ENCODE peak calls at places on chromosomes 11 and 22, in four cellular contexts. H is AG04449, D is uterus, M is AG04450. S is an unnamed sample.

GRCh38 chr22:47198801-47199251 is 436.4 kb downstream of the TBC1D22A start:
- DNase-seq in H (no peak), D (no peak), M (no peak), S (no peak)

GRCh38 chr11:96167787-96168186 is 175.2 kb downstream of the MAML2 start:
- DNase-seq in D (no peak), M (no peak), H (no peak), S (no peak)

GRCh38 chr11:61814242-61814957 is 2.4 kb downstream of the FADS1 start:
- DNase-seq in H (no peak), M (no peak), D (peak; percentile 44), S (no peak)

GRCh38 chr22:43228330-43228729 is 41.4 kb upstream of the TTLL12 start:
- DNase-seq in M (no peak), H (no peak), D (no peak), S (no peak)

GRCh38 chr22:46842606-46843005 is 80.2 kb downstream of the TBC1D22A start:
- DNase-seq in M (no peak), D (no peak), H (no peak), S (no peak)

GRCh38 chr11:94768602-94769511 is 701 bp downstream of the AMOTL1 start:
- DNase-seq in M (no peak), D (peak; percentile 38), H (no peak), S (no peak)

GRCh38 chr11:117901601-117902000 is 25.1 kb upstream of the FXYD6 start:
- DNase-seq in M (no peak), H (no peak), D (peak; percentile 14), S (no peak)

GRCh38 chr22:39275814-39276443 is 31.1 kb upstream of the PDGFB start:
- DNase-seq in D (no peak), M (no peak), H (no peak), S (no peak)

GRCh38 chr22:31206896-31207687 is 5.0 kb upstream of the LIMK2 start:
- DNase-seq in M (no peak), D (no peak), H (no peak), S (no peak)

GRCh38 chr11:86987687-86988086 is 32.5 kb upstream of the FZD4 start:
- DNase-seq in M (no peak), D (no peak), H (no peak), S (no peak)

GRCh38 chr11:13074714-13075464 is 65.8 kb downstream of the RASSF10 start:
- DNase-seq in D (no peak), M (no peak), H (no peak), S (no peak)

GRCh38 chr11:120259988-120260565 is 20.1 kb downstream of the POU2F3 start:
- DNase-seq in H (no peak), M (no peak), D (no peak), S (no peak)

DNA sequence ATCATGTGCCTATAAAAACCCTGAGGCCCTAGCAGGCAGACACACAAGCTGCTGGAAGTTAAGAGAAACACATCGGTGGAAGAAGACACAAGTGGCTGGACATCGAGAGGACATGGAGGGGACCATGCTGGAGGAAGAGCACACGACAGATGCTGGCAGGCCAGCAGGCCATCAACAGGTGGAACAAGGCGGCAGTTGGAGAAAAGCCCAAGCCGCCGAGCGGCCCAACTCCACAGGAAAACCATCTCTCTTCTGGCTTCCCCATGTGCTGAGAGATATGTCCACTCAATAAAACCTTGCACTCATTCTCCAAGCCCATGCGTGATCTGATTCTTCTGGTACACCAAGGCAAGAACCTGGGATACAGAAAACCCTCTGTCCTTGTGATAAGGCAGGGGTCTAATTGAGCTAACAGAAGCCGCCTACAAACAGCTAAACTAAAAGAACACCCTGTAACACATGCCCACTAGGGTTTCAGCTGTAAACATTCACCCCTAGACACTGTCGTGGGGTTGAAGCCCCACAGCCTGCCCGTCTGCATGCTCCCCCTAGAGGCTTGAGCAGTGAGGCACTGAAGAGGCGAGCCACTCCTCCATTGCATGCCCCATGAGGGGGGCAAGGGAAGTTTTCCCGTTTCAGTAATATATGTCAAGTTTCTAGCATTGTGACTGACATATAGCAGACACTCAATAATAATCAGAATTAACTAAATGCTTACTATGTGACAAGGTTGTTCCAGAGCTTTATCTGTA is 39.0 kb upstream of the MMP20 start:
- DNase-seq in M (no peak), H (no peak), D (no peak), S (no peak)
- TF ChIP-seq CTCF in M (peak; percentile 36), H (peak; percentile 43), D (no peak), S (peak; percentile 20)

GRCh38 chr22:45280583-45280972 is 4.2 kb upstream of the UPK3A start:
- DNase-seq in D (no peak), H (no peak), M (no peak), S (no peak)
- TF ChIP-seq CTCF in D (no peak), H (no peak), M (no peak), S (no peak)

DNA sequence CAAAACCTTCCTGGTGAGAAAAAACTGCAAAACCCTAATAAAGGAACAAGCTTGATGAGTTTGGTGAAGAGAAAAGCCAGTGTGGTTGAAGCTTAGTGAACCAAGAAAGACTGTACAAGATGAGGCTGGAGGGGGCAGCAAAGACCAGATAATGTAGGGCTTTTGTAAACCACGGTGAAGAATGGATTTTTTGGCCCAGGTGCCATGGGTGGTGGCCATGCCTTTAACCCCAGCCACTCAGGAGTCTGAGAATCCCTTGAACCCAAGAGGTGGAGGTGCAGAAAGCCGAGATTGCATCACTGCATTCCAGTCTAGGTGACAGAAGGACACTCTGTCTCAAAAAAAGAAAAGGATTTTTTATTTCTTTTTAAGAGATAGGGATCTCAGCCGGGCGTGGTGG is 5.0 kb upstream of the ZDHHC5 start:
- DNase-seq in M (no peak), D (no peak), H (no peak), S (no peak)
- TF ChIP-seq CTCF in M (peak; percentile 9), D (no peak), H (no peak), S (no peak)

GRCh38 chr11:127345819-127346459 is 345.4 kb upstream of the KIRREL3 start:
- DNase-seq in M (no peak), D (no peak), H (no peak), S (no peak)
- TF ChIP-seq CTCF in M (peak; percentile 89), D (peak; percentile 32), H (peak; percentile 79), S (peak; percentile 76)

DNA sequence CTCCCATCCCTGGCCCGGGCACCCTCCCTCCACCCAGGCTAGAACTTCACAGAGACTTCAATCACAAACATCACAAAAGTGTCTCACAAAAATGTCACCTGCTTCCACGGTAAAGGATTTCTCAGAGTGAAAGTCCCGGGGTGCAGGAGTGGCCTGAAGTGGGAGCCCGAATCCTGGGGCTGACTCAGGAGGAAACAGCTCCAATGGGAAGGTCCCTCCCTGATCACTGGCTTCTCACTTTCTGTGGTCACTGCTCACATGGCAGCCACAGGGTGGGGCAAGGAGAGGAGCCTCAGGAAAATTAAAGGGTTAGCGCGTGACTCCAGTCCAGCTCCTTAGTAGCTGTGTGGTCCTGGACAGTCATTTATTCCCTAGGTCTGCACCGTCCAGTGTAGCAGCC is 564.5 kb upstream of the B3GAT1 start:
- DNase-seq in M (no peak), H (no peak), D (no peak), S (no peak)
- TF ChIP-seq CTCF in M (no peak), H (no peak), D (no peak), S (no peak)

GRCh38 chr11:130435671-130436070 is 7.3 kb upstream of the ADAMTS8 start:
- DNase-seq in D (no peak), H (no peak), M (no peak), S (no peak)

GRCh38 chr11:130431806-130432205 is 3.4 kb upstream of the ADAMTS8 start:
- DNase-seq in M (no peak), D (no peak), H (no peak), S (no peak)

GRCh38 chr11:130431337-130431773 is 2.9 kb upstream of the ADAMTS8 start:
- DNase-seq in H (no peak), M (no peak), D (peak; percentile 78), S (no peak)

GRCh38 chr11:130434521-130435223 is 6.3 kb upstream of the ADAMTS8 start:
- DNase-seq in H (no peak), M (no peak), D (peak; percentile 78), S (peak; percentile 57)

DNA sequence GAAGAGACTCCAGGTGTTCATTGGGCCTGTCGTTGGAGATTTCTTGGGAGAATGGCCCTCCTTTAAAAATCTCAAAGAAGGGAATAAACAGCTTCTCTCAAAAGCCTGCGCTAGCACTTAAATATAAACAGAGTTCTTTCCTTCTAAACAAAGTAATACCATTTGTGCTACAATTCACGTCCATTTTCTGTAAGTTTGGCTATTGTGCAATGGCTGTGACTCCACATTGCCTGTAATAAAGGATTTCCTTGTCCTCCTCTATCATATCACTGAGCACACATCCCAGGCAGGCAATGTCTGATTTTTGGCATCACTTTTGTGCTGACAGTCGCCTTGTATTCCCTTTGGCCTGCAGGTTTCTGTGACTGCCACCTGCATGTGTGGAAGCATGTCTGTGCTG is 4.9 kb upstream of the ADAMTS8 start:
- DNase-seq in D (no peak), H (no peak), M (no peak), S (no peak)
- TF ChIP-seq CTCF in D (no peak), H (no peak), M (no peak), S (no peak)

DNA sequence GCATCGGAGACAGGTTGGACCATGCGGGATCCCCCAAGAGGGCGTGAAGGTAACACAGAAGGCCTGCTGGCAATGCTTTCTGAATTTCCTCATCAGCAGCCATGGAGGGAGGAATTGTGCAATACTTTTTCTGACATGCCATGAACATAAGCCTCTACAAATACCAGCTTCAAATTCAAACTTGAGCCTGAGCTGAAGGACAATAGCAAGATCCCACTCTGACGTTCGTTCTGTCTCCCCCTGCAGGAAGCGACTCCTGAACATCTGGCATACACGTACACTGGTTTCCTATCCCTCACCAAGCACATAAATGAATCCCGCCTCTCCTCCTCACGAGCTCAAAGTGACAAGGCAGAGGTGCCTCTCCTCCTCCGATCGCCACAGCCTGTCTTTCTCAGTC is 312.2 kb downstream of the BRD1 start:
- DNase-seq in M (no peak), D (no peak), H (no peak), S (no peak)
- TF ChIP-seq CTCF in M (no peak), D (no peak), H (no peak), S (no peak)

GRCh38 chr11:90434858-90435257 is 212.0 kb upstream of the CHORDC1 start:
- DNase-seq in D (no peak), M (no peak), H (no peak), S (no peak)
- TF ChIP-seq CTCF in D (no peak), M (no peak), H (no peak), S (no peak)

DNA sequence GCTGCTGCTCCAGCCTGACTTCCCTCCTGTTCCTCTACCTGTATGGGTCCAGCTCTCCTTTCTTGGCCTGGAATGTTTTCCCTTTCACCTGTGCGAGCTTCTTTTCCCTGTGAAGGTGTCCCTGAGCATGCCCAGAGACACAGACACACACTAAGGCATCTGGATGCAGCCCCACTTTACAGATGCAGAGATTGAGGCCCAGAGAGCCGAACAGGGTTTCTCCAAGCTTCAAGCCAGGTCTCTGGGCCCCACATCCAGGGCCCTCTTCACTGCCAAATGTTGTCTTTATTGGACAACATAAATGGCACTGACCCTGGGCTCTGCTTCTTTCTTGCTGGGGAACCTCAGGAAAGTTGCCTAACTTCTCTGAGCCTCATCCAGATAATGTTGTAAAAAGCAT is 561.6 kb downstream of the MIAT start:
- DNase-seq in D (no peak), M (no peak), H (no peak), S (no peak)
- TF ChIP-seq CTCF in D (no peak), M (no peak), H (no peak), S (no peak)